ENCODE peak calls at places on chromosome 11, in five cellular contexts. U is OCI-LY7, Q is tibial nerve, Z is PC-9, R is endothelial cell of umbilical vein. I is an unnamed sample.

GRCh38 chr11:62669420-62670161 is 1.9 kb upstream of the UQCC3 start:
- DNase-seq in R (no peak), Q (no peak), U (no peak), Z (peak; percentile 47), I (no peak)

GRCh38 chr11:103927535-103927934 is 108.9 kb upstream of the DDI1 start:
- DNase-seq in Z (peak; percentile 23), U (peak; percentile 28), Q (no peak), R (no peak), I (peak; percentile 30)

GRCh38 chr11:27204527-27204926 is 158.5 kb downstream of the CCDC34 start:
- DNase-seq in Z (no peak), R (peak; percentile 45), Q (no peak), U (peak; percentile 32), I (no peak)

GRCh38 chr11:128886401-128887119 is 4.6 kb upstream of the KCNJ5 start:
- DNase-seq in R (no peak), U (peak; percentile 24), Q (no peak), Z (no peak), I (peak; percentile 49)

GRCh38 chr11:125935056-125935455 is 10.8 kb upstream of the VSIG10L2 start:
- DNase-seq in U (no peak), R (no peak), Z (no peak), Q (no peak), I (no peak)

GRCh38 chr11:1298695-1299492 is 10.5 kb downstream of the TOLLIP start:
- DNase-seq in Q (peak; percentile 81), Z (peak; percentile 75), U (no peak), R (no peak), I (peak; percentile 71)

GRCh38 chr11:125315088-125315740 is 150.7 kb downstream of the PKNOX2 start:
- DNase-seq in R (peak; percentile 45), Z (no peak), U (no peak), Q (peak; percentile 29), I (no peak)

GRCh38 chr11:69370984-69371709 is 77.2 kb downstream of the MYEOV start:
- DNase-seq in U (no peak), Z (no peak), R (no peak), Q (no peak), I (no peak)

GRCh38 chr11:112128483-112129121 is 35.3 kb downstream of the IL18 start:
- DNase-seq in Z (peak; percentile 91), U (no peak), R (peak; percentile 53), Q (peak; percentile 33), I (peak; percentile 99)

GRCh38 chr11:2097998-2098690 is 41.0 kb downstream of the IGF2 start:
- DNase-seq in U (no peak), R (no peak), Z (no peak), Q (no peak), I (no peak)

GRCh38 chr11:129608711-129609110 is 206.9 kb upstream of the TMEM45B start:
- DNase-seq in U (no peak), R (no peak), Q (no peak), Z (no peak), I (no peak)

GRCh38 chr11:78828582-78829520 is 254.2 kb upstream of the NARS2 start:
- DNase-seq in U (no peak), R (no peak), Z (no peak), Q (no peak), I (no peak)

GRCh38 chr11:57711414-57712255 is at the start of gene MED19:
- DNase-seq in U (peak; percentile 85), R (no peak), Z (peak; percentile 99), Q (peak; percentile 16), I (peak; percentile 86)

GRCh38 chr11:95647355-95647754 is 142.2 kb downstream of the FAM76B start:
- DNase-seq in Q (no peak), R (no peak), U (no peak), Z (no peak), I (no peak)

GRCh38 chr11:116170526-116171120 is 602.2 kb downstream of the BUD13 start:
- DNase-seq in Z (no peak), U (peak; percentile 3), Q (no peak), R (no peak), I (no peak)

GRCh38 chr11:43944761-43945311 is 2.4 kb downstream of the C11orf96 start:
- DNase-seq in Q (peak; percentile 70), R (peak; percentile 51), Z (no peak), U (peak; percentile 31), I (peak; percentile 73)

GRCh38 chr11:41920374-41920773 is 460.9 kb upstream of the LRRC4C start:
- DNase-seq in R (no peak), Q (no peak), Z (no peak), U (no peak), I (no peak)

GRCh38 chr11:41917900-41918299 is 458.4 kb upstream of the LRRC4C start:
- DNase-seq in Z (no peak), Q (no peak), R (no peak), U (no peak), I (no peak)

GRCh38 chr11:41926339-41926738 is 466.9 kb upstream of the LRRC4C start:
- DNase-seq in Q (no peak), Z (no peak), R (no peak), U (no peak), I (no peak)

GRCh38 chr11:41921991-41922390 is 462.5 kb upstream of the LRRC4C start:
- DNase-seq in U (no peak), Q (no peak), Z (no peak), R (no peak), I (no peak)
- H3K9me3 ChIP-seq in U (no peaks in the 10 kb centered on the region), Q (no peaks in the 10 kb centered on the region), Z (no peaks in the 10 kb centered on the region), R (no peaks in the 10 kb centered on the region), I (peaks cover 29% of the 10 kb centered on the region)

GRCh38 chr11:85098996-85099395 is 528.1 kb downstream of the DLG2 start:
- DNase-seq in Z (no peak), U (no peak), Q (no peak), R (no peak), I (no peak)

GRCh38 chr11:85099522-85099921 is 527.6 kb downstream of the DLG2 start:
- DNase-seq in Z (no peak), Q (no peak), R (no peak), U (no peak), I (no peak)

GRCh38 chr11:85096939-85097338 is 530.2 kb downstream of the DLG2 start:
- DNase-seq in Q (no peak), U (peak; percentile 51), Z (no peak), R (no peak), I (no peak)

GRCh38 chr11:85094795-85095194 is 532.3 kb downstream of the DLG2 start:
- DNase-seq in Z (no peak), Q (no peak), U (no peak), R (no peak), I (no peak)

GRCh38 chr11:85095239-85095638 is 531.9 kb downstream of the DLG2 start:
- DNase-seq in Z (no peak), U (no peak), R (no peak), Q (no peak), I (no peak)
- H3K9me3 ChIP-seq in Z (no peaks in the 10 kb centered on the region), U (no peaks in the 10 kb centered on the region), R (no peaks in the 10 kb centered on the region), Q (no peaks in the 10 kb centered on the region), I (no peaks in the 10 kb centered on the region)

GRCh38 chr11:134477486-134477885 is 65.4 kb upstream of the B3GAT1 start:
- DNase-seq in Q (no peak), Z (no peak), U (no peak), R (no peak), I (no peak)

GRCh38 chr11:134478176-134478575 is 66.1 kb upstream of the B3GAT1 start:
- DNase-seq in Q (no peak), U (no peak), R (no peak), Z (no peak), I (no peak)

GRCh38 chr11:134480129-134480652 is 68.1 kb upstream of the B3GAT1 start:
- DNase-seq in U (no peak), Z (no peak), Q (no peak), R (no peak), I (no peak)

GRCh38 chr11:134479206-134479955 is 67.3 kb upstream of the B3GAT1 start:
- DNase-seq in Z (no peak), R (no peak), U (no peak), Q (no peak), I (no peak)

GRCh38 chr11:134478611-134479010 is 66.6 kb upstream of the B3GAT1 start:
- DNase-seq in Z (no peak), R (no peak), U (no peak), Q (no peak), I (no peak)
- H3K9me3 ChIP-seq in Z (no peaks in the 10 kb centered on the region), R (no peaks in the 10 kb centered on the region), U (no peaks in the 10 kb centered on the region), Q (no peaks in the 10 kb centered on the region), I (no peaks in the 10 kb centered on the region)

GRCh38 chr11:3357994-3358676 is 20.8 kb downstream of the ZNF195 start:
- DNase-seq in Q (no peak), U (no peak), R (no peak), Z (no peak), I (no peak)

GRCh38 chr11:3357302-3357701 is 21.6 kb downstream of the ZNF195 start:
- DNase-seq in R (no peak), Z (no peak), Q (no peak), U (no peak), I (no peak)

GRCh38 chr11:3359092-3359824 is 19.7 kb downstream of the ZNF195 start:
- DNase-seq in R (no peak), Q (no peak), Z (no peak), U (no peak), I (no peak)

GRCh38 chr11:3353066-3353465 is 25.9 kb downstream of the ZNF195 start:
- DNase-seq in U (no peak), Q (no peak), Z (no peak), R (no peak), I (peak; percentile 76)

GRCh38 chr11:3356858-3357257 is 22.1 kb downstream of the ZNF195 start:
- DNase-seq in U (no peak), Q (no peak), Z (no peak), R (no peak), I (no peak)
- H3K9me3 ChIP-seq in U (peaks cover 39% of the 10 kb centered on the region), Q (no peaks in the 10 kb centered on the region), Z (peaks cover 16% of the 10 kb centered on the region), R (peaks cover 15% of the 10 kb centered on the region), I (peaks cover 59% of the 10 kb centered on the region)

DNA sequence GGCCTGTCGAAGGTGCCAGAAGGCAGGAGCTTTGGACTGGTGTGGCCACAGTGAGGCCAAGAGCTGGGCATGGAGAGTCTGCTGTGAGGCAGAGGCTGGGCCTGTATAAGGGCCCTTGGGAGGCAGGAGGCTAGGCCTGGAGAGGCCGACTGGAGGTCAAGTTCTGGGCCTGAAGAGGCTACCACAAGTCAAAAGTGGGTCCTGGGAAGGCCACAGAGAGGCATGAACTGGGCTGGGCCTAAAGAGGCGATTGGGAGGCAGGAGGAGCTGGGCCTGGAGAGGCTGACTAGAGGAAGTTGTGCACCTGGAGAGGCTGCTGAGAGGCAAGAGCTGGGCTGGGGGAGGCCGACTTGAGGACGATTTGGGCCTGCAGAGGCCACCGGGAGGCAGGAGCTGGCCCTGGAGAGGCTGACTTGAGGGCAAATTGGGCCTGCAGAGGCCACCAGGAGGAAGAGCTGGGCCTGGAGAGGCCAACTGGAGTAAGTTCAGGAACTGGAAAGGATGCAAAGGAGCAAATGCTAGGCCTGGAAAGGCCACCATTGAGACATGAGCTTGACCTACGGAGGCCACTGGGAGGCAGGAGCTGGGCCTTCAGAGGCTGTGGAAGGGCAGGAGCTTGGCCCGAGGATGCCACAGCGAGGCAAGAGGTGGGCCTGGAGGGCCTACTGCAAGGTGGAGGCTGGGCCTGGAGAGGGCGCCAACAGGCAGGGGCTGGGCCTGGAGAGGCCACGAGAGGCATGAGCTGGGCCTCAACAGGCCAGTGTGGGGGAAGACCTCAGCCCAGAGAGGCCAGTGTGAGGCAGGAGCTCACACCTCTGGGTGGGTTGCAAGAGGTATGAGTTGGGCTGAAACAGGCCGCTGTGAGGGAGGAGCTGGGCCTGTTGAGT is 39.8 kb downstream of the OR4C45 start:
- DNase-seq in R (no peak), U (no peak), Q (no peak), Z (no peak), I (no peak)
- H3K9me3 ChIP-seq in R (peaks cover 2% of the 10 kb centered on the region), U (no peaks in the 10 kb centered on the region), Q (no peaks in the 10 kb centered on the region), Z (no peaks in the 10 kb centered on the region), I (peaks cover 60% of the 10 kb centered on the region)